ENCODE peak calls at places on chromosomes 6 and 20, in five cellular contexts. F, L, A, K and H are unnamed samples.

GRCh38 chr20:57708694-57709673 is 831 bp downstream of the PMEPA1 start:
- DNase-seq in F (no peak), L (no peak), A (no peak), K (peak), H (no peak)

GRCh38 chr20:4973330-4974097 is 27.8 kb downstream of the SLC23A2 start:
- DNase-seq in F (peak), L (peak), A (peak), K (peak), H (peak)

GRCh38 chr6:13413466-13413862 is 73.9 kb downstream of the GFOD1 start:
- DNase-seq in F (no peak), L (no peak), A (peak), K (no peak), H (peak)

GRCh38 chr20:37163832-37164554 is 15.1 kb upstream of the RPN2 start:
- DNase-seq in F (no peak), L (no peak), A (no peak), K (no peak), H (no peak)

GRCh38 chr6:112511441-112511840 is 164.3 kb downstream of the RFPL4B start:
- DNase-seq in F (no peak), L (no peak), A (no peak), K (no peak), H (no peak)

GRCh38 chr6:119552016-119552415 is 202.5 kb upstream of the MAN1A1 start:
- DNase-seq in F (no peak), L (no peak), A (peak), K (no peak), H (no peak)

GRCh38 chr20:1034420-1034799 is 32.3 kb upstream of the RSPO4 start:
- DNase-seq in F (no peak), L (no peak), A (peak), K (no peak), H (no peak)

GRCh38 chr20:48461351-48461750 is 366.4 kb downstream of the PREX1 start:
- DNase-seq in F (no peak), L (no peak), A (no peak), K (no peak), H (no peak)

GRCh38 chr6:72246926-72247325 is 360.6 kb downstream of the RIMS1 start:
- DNase-seq in F (no peak), L (no peak), A (no peak), K (no peak), H (no peak)

GRCh38 chr6:11556308-11556707 is 18.8 kb downstream of the TMEM170B start:
- DNase-seq in F (no peak), L (no peak), A (no peak), K (no peak), H (no peak)

GRCh38 chr6:39892490-39893129 is 41.7 kb downstream of the MOCS1 start:
- DNase-seq in F (peak), L (peak), A (peak), K (peak), H (peak)

GRCh38 chr6:74731921-74732320 is 473.9 kb downstream of the COL12A1 start:
- DNase-seq in F (no peak), L (no peak), A (peak), K (no peak), H (no peak)

GRCh38 chr20:18702736-18703135 is 110.8 kb upstream of the SCP2D1 start:
- DNase-seq in F (no peak), L (no peak), A (peak), K (peak), H (no peak)

GRCh38 chr6:27143474-27144026 is 104.0 kb upstream of the PRSS16 start:
- DNase-seq in F (no peak), L (no peak), A (no peak), K (no peak), H (no peak)

GRCh38 chr6:27138837-27139752 is 108.4 kb upstream of the PRSS16 start:
- DNase-seq in F (no peak), L (peak), A (peak), K (no peak), H (no peak)

GRCh38 chr6:27139753-27140522 is 107.6 kb upstream of the PRSS16 start:
- DNase-seq in F (no peak), L (no peak), A (no peak), K (no peak), H (no peak)

GRCh38 chr6:27141472-27142015 is 106.0 kb upstream of the PRSS16 start:
- DNase-seq in F (no peak), L (no peak), A (no peak), K (no peak), H (no peak)

GRCh38 chr6:27141013-27141412 is 106.5 kb upstream of the PRSS16 start:
- DNase-seq in F (no peak), L (no peak), A (no peak), K (no peak), H (no peak)
- H3K4me3 ChIP-seq in F (no peak), L (no peak), A (no peak), K (no peak), H (no peak)

DNA sequence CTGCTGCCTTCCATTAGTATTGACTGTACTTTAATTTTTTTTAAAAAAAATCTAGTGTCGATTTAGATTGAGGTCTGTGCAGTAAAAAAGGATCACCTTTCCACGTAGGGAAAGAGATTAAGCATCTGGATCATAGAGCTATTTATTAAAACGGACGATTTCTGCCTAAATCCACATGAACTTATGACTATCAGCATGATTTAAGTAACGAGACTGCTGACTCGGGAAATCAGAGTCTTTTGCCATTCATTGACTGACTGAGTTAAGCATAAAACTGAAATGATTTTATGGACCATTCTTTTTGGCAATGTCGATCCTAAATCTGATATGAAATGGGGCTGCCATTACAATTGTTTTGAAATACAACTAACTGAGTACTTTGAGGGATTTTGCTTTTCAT is 261.7 kb downstream of the SAMD5 start:
- DNase-seq in F (no peak), L (no peak), A (no peak), K (no peak), H (no peak)
- TF ChIP-seq CTCF in F (no peak), L (no peak), A (no peak), K (no peak), H (no peak)

GRCh38 chr20:45835230-45836224 is 1.9 kb downstream of the SNX21 start:
- DNase-seq in F (peak), L (no peak), A (peak), K (peak), H (peak)

GRCh38 chr20:45833030-45833882 is at the start of gene SNX21:
- DNase-seq in F (peak), L (peak), A (peak), K (peak), H (peak)

GRCh38 chr20:45834797-45835161 is 1.2 kb downstream of the SNX21 start:
- DNase-seq in F (no peak), L (no peak), A (no peak), K (no peak), H (no peak)

GRCh38 chr20:45832619-45833018 is 980 bp upstream of the SNX21 start:
- DNase-seq in F (no peak), L (no peak), A (no peak), K (no peak), H (no peak)

GRCh38 chr20:45833883-45834796 is 541 bp downstream of the SNX21 start:
- DNase-seq in F (peak), L (peak), A (peak), K (peak), H (peak)
- H3K4me3 ChIP-seq in F (no peak), L (peak), A (peak), K (peak), H (peak)

GRCh38 chr20:22574545-22575086 is 9.8 kb downstream of the FOXA2 start:
- DNase-seq in F (no peak), L (no peak), A (no peak), K (no peak), H (no peak)
- TF ChIP-seq CTCF in F (no peak), L (no peak), A (no peak), K (no peak), H (no peak)

DNA sequence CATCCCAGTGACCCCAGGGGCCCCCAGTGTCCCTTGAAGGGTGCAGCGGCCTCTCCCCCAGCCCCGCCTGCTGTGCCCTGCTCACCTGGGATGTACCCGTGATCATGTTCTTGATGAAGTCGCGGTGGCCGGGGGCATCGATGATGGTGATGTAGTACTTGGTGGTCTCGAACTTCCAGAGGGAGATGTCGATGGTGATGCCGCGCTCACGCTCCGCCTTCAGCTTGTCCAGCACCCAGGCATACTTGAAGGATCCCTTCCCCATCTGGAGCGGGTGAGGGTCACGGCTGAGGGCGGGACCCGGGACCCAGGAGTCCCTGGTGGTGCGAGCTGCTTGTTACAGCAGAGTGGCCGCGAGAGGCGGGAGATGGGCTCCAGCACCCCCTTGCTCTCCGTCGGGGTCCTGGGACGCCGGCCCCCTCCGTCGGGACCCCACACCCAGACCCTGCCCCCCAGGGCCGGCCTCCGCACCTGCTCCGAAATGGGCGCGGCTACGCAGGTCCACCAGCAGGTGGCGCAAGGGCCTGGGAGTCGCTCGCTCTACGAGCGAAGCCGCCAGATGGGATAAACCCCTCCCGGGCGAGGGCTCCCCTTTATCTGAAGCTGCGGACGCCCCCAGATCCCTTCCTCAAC is 3.0 kb downstream of the EEF1A2 start:
- DNase-seq in F (peak), L (peak), A (peak), K (peak), H (no peak)
- H3K4me3 ChIP-seq in F (no peak), L (peak), A (no peak), K (peak), H (peak)